ENCODE peak calls at places on chromosomes 16 and 17, in four cellular contexts. V is GM06990, E is AG04450, X is fibroblast of lung. L is an unnamed sample.

GRCh38 chr17:31680126-31680525 is 178.9 kb downstream of the COPRS start:
- DNase-seq in X (no peak), E (no peak), V (peak), L (no peak)

GRCh38 chr17:42279776-42280630 is 3.8 kb upstream of the STAT5B start:
- DNase-seq in V (no peak), X (no peak), E (no peak), L (no peak)

GRCh38 chr17:164536-165235 is 16.8 kb downstream of the DOC2B start:
- DNase-seq in E (peak), X (peak), V (no peak), L (peak)

GRCh38 chr17:80382956-80383355 is 32.0 kb upstream of the ENDOV start:
- DNase-seq in V (no peak), X (no peak), E (no peak), L (no peak)

GRCh38 chr16:84226026-84226425 is 13.8 kb downstream of the KCNG4 start:
- DNase-seq in V (no peak), X (no peak), E (no peak), L (no peak)

GRCh38 chr16:7013990-7014389 is 318.7 kb upstream of the RBFOX1 start:
- DNase-seq in X (peak), E (no peak), V (no peak), L (no peak)

GRCh38 chr17:4968916-4969550 is 1.4 kb upstream of the SPAG7 start:
- DNase-seq in X (peak), V (no peak), E (peak), L (no peak)

GRCh38 chr17:5501725-5502124 is 15.4 kb downstream of the MIS12 start:
- DNase-seq in V (no peak), E (no peak), X (no peak), L (no peak)

GRCh38 chr17:43456661-43457361 is 27.0 kb upstream of the DHX8 start:
- DNase-seq in V (no peak), X (peak), E (no peak), L (no peak)

GRCh38 chr17:9200699-9201359 is 179.5 kb downstream of the NTN1 start:
- DNase-seq in V (no peak), X (no peak), E (no peak), L (no peak)

GRCh38 chr17:34299918-34300600 is 14.5 kb downstream of the CCL11 start:
- DNase-seq in V (no peak), X (peak), E (no peak), L (no peak)

DNA sequence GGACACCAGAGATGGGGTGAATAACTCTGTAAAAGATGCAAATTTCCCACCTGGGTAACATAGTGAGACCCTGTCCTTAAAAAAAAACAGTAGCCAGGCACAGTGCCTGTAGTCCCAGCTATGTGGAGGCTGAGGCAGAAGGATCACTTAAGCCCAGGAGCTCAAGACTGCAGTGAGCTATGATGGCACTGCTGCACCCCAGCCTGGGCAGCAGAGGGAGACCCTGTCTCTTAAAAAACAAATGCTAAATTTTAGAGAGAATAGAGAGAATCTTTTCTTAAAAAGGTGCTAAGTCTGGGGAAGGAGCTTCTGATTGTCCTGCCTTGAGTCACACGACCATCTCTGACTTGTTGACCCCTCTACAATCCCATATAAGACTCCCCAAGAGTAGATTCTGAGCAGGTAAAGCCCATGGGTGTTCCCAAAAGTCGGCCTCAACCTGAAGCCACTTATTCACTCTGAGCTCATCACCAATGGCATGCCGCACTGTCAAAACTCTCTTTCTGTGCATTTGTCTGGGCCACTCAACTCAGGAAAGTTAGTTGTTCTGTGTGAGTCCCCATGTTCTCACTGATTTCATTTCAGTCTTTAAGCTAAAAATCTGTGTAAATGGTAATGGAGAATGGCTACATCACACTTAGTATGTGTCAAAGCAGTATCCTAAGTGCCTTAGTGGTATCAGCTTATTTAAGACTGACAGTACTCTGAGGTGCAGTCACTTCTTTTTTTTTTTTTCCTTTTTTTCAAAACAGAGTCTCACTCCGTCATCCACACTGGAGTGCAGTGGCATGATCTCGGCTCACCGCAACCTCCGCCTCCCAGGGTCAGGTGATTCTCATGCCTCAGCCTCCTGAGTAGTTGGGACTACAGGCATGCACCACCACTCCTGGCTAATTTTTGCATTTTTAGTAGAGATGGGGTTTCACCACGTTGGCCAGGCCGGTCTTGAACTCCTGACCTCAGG is 41.6 kb downstream of the PRKCB start:
- DNase-seq in X (no peak), V (no peak), E (no peak), L (no peak)
- TF ChIP-seq CTCF in X (no peak), V (peak), E (no peak), L (no peak)

DNA sequence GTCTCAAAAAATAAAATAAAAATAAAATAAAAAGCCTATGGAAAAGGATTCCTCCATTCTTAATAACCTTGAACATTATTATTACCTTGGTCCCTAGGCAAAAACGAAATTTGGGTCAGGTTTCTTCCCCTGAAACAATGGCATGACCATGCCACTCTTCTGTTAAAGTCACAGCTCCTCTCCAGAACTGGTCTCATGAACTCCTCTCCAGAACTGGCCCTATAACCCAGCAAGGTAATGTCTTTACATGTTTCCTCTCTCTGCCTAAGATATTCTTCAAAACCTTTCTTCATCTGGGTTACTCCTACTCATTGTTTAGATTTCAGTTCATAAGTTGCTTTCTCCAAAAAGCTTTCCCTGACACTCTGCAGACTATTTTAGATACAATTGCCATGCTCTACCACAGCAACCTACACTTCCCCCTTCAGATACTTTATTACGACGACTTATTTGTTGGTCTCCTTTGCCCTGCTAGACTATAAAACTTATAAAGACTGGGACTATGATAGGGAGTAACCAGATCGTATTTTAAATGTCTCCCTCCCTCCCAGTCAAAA is 13.5 kb downstream of the TRIM37 start:
- DNase-seq in V (no peak), E (no peak), X (no peak), L (no peak)
- TF ChIP-seq CTCF in V (no peak), E (no peak), X (no peak), L (no peak)

GRCh38 chr16:26569793-26570192 is 496.9 kb upstream of the C16orf82 start:
- DNase-seq in E (no peak), X (no peak), V (no peak), L (peak)
- TF ChIP-seq CTCF in E (no peak), X (no peak), V (peak), L (no peak)

DNA sequence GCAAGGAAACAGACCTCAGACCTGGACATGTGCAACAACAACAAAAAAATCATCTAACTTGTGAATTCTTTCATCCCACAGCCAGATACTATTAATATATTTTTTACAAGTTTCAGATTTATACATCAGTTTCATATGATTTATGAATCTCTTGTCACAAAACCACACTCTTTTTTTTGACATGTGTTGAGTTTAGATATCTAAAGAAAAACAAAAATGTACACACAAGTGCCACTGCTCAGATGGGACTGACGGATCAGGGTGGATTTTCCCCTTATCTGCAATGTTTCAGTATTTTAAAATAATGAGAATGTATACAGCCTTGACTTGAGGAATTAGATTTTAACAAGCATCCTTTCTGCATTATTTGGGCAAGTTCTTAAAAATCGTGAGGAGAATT is 225.9 kb downstream of the XYLT1 start:
- DNase-seq in V (no peak), E (no peak), X (no peak), L (no peak)
- TF ChIP-seq CTCF in V (no peak), E (no peak), X (no peak), L (no peak)

GRCh38 chr16:87392823-87393679 is 915 bp downstream of the MAP1LC3B start:
- DNase-seq in V (peak), E (no peak), X (peak), L (peak)
- TF ChIP-seq CTCF in V (peak), E (peak), X (peak), L (no peak)

DNA sequence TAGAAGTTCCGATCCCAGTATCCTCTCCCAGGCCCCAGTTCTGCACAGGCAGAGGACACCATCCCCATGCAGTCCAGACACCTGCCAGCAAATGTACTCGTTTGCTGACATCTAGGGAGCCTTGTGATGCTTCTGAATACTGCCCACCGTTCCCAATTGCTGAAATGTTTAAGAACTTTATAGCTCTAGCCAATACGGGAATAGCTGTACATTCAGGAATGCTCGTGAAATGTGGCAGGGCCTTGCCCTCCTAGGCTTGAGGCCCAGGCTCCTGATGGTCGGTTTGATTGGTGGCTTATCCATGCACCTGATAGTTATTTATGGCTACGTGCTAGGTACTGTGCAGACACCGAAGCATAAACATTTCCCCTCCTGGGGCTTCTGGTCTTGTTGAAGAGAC is 255.5 kb downstream of the PRKCA start:
- DNase-seq in V (no peak), E (no peak), X (no peak), L (no peak)
- TF ChIP-seq CTCF in V (no peak), E (no peak), X (no peak), L (no peak)

DNA sequence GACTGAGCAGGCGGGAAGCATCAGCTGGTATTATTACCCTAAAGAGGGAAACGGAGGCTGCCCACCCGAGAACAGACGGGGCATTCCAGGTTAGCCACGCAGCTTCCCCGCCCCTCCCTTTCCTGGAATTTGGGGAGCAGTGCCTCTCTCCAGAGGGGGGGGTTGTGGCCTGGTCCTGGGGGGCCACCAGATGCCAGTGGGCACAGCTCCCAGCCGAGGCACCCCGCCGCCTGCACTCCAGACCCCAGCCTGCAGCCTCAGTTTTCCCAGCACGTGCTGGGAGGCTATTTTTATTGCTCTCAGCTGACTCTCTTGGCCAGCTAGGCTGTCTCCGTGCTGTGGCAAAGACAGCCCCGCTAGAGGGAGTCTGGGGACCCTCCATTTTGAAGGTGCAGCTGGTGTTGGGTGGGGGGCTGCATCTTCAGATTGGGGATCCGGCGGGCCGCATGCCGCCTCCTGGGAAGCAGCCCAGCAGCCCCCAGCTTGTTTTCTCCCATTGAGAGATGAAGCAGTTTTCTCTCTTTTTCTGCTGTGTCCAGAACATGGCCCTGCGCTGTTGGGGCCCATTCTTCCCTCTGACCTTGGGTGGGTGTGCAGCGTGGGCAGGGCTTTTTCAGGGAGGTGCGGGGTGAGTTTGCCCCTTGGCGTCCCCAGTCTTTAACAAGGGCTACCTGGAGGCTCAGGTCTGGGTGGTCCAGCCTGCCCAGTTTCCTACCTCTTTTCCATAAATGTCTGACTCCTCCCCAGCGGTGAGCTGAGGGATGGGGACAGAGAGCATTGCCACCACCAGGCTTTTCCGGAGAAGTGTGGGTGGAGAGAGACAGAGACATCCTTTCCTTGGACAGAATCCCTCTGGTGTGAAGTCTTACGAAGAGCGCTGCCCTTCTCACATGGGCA is 62.5 kb upstream of the GSE1 start:
- DNase-seq in E (no peak), X (no peak), V (no peak), L (no peak)
- TF ChIP-seq CTCF in E (no peak), X (no peak), V (peak), L (no peak)

DNA sequence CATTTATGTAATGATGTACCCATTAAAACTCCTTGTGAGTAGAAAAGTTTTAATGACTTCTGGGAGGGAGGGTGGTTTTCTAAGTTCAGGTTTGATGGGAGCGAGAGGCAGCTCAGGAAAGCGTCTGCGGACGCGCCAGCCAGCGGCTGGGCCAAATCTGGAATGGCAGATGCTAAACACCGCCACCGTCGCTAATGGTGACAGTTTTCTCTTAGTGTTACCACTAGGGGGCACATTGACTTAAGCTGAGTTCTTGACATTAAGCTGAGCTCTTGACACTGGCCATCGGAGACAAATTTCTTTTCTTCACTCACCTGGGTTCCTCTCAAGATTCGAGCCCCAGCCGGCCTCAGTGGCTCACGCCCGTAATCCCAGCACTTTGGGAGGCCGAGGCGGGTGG is 6.7 kb downstream of the TRPV1 start:
- DNase-seq in V (peak), X (peak), E (no peak), L (no peak)
- TF ChIP-seq CTCF in V (peak), X (no peak), E (peak), L (peak)

DNA sequence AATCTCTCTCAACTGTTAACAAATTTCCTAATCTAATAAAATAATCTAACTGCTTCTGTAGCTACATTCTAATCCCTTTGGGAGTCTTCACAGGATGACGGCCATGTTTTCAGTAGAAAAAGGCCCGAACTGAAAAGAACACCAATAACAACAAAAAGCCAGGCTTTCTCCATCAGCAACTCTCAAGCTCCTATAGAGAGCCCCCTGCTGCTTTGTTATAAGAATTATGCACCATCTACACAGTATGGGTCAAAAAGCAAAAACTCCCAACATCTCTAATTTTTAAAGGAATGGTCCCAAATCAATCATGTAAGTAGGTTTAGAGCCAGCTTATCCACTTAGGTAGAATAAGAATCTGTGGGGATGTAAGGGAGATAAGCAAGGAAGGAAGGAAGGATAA is 163.6 kb upstream of the C17orf78 start:
- DNase-seq in E (no peak), V (no peak), X (peak), L (no peak)
- TF ChIP-seq CTCF in E (peak), V (no peak), X (peak), L (no peak)

GRCh38 chr16:68978303-68978954 is 127.0 kb upstream of the HAS3 start:
- DNase-seq in X (no peak), V (no peak), E (no peak), L (no peak)

GRCh38 chr16:68972008-68972407 is 128.7 kb downstream of the TANGO6 start:
- DNase-seq in E (no peak), X (no peak), V (no peak), L (no peak)

GRCh38 chr16:68973611-68974120 is 130.3 kb downstream of the TANGO6 start:
- DNase-seq in E (no peak), V (no peak), X (no peak), L (no peak)

GRCh38 chr16:68969338-68969737 is 126.0 kb downstream of the TANGO6 start:
- DNase-seq in V (no peak), E (no peak), X (no peak), L (no peak)

GRCh38 chr16:68972720-68973119 is 129.4 kb downstream of the TANGO6 start:
- DNase-seq in V (no peak), X (peak), E (peak), L (peak)
- TF ChIP-seq CTCF in V (no peak), X (no peak), E (peak), L (no peak)